ENCODE peak calls at places on chromosomes 4 and X, in nine cellular contexts. L is GM23338, K is progenitor cell of endocrine pancreas, W is A549, J is pancreas, H is fibroblast of mammary gland, F is nephron progenitor cell, U is brain microvascular endothelial cell, N is IMR-90. O is an unnamed sample.

GRCh38 chr4:6986067-6986780 is 56.9 kb upstream of the TADA2B start:
- DNase-seq in N (peak), W (peak), H (peak), U (peak), F (peak), K (no peak), J (peak), L (peak), O (peak)

GRCh38 chrX:42776195-42776594 is 1.8 kb downstream of the PPP1R2C start:
- DNase-seq in F (no peak), N (no peak), U (peak), H (peak), W (no peak), J (no peak), K (no peak), L (no peak), O (peak)

GRCh38 chrX:41688835-41689234 is at the start of gene GPR34:
- DNase-seq in L (no peak), H (no peak), N (no peak), K (no peak), J (no peak), U (no peak), F (no peak), W (no peak), O (no peak)

GRCh38 chrX:129791961-129792570 is 12.3 kb downstream of the SASH3 start:
- DNase-seq in U (no peak), J (no peak), N (no peak), W (no peak), F (no peak), L (no peak), H (peak), K (no peak), O (no peak)

GRCh38 chr4:44016582-44017421 is 431.8 kb downstream of the KCTD8 start:
- DNase-seq in H (peak), J (no peak), N (peak), L (no peak), F (no peak), W (peak), U (no peak), K (no peak), O (peak)

GRCh38 chrX:100980608-100981497 is 11.3 kb downstream of the ARL13A start:
- DNase-seq in K (no peak), F (no peak), W (peak), U (peak), H (peak), N (peak), L (no peak), J (no peak), O (peak)

GRCh38 chrX:30278365-30278764 is 30.8 kb downstream of the NR0B1 start:
- DNase-seq in U (peak), W (no peak), N (peak), J (no peak), H (peak), L (no peak), F (no peak), K (no peak), O (peak)

GRCh38 chr4:2714918-2715317 is 41.2 kb downstream of the TNIP2 start:
- DNase-seq in F (no peak), H (no peak), U (no peak), K (no peak), W (no peak), J (no peak), N (no peak), L (no peak), O (peak)

GRCh38 chr4:108030332-108030731 is 40.6 kb downstream of the HADH start:
- DNase-seq in L (peak), W (peak), H (peak), K (no peak), U (peak), F (peak), N (peak), J (no peak), O (peak)

GRCh38 chrX:136954930-136955329 is 74.4 kb upstream of the RBMX start:
- DNase-seq in L (peak), J (no peak), F (no peak), N (peak), K (no peak), U (no peak), W (peak), H (peak), O (peak)

GRCh38 chrX:2926664-2927275 is 2.4 kb downstream of the ARSD start:
- DNase-seq in L (no peak), K (no peak), J (no peak), H (no peak), F (no peak), N (no peak), W (no peak), U (no peak), O (no peak)

GRCh38 chr4:188663369-188663768 is 524.1 kb downstream of the TRIML1 start:
- DNase-seq in F (no peak), H (no peak), J (no peak), U (no peak), L (no peak), N (no peak), W (no peak), K (no peak), O (no peak)

GRCh38 chr4:170988446-170988845 is 824.8 kb upstream of the GALNTL6 start:
- DNase-seq in J (no peak), L (no peak), N (no peak), W (no peak), U (no peak), K (no peak), H (no peak), F (no peak), O (no peak)

DNA sequence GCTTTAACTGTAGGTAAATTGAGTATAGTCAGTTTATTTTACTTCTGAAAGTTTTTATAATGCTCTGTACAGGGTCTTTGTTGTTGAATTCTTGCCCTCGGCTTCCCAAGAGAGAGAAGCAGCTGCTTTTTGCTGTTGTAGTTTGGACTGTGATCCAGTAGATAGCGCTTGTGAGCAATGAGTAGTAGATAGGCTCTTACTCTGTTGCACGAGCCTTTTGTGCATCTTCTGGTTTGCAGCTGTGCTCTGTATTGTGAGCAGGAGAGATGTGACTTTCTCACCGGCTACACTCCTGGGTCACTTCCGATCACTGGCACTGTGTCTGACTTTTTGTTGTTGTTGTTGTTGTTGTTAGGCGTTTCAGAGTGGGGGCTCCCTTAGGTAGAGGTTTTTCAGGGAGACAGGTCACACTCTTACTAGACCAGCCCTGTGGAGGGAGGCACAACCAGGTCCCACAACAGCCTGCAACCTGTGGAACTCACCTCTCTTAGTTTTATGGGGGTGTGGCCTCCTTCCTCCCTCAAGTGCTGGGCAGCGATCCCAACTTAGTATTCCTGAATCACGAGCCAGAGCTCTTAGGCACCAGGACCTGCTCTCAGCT is 822.1 kb upstream of the GALNTL6 start:
- DNase-seq in H (peak), N (no peak), J (no peak), W (peak), L (peak), K (peak), F (peak), U (peak), O (no peak)
- TF ChIP-seq CTCF in H (peak), N (no peak), J (peak), W (no peak), L (peak), K (peak), F (peak), U (peak), O (peak)

DNA sequence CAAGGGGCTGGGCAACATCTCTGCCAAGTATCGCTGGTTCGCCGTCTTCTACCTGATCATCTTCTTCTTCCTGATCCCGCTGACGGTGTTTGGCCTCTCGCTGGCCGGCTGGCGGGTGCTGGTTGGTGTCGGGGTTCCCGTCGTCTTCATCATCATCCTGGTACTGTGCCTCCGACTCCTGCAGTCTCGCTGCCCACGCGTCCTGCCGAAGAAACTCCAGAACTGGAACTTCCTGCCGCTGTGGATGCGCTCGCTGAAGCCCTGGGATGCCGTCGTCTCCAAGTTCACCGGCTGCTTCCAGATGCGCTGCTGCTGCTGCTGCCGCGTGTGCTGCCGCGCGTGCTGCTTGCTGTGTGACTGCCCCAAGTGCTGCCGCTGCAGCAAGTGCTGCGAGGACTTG is 20.6 kb downstream of the SLC34A2 start:
- DNase-seq in U (no peak), L (no peak), H (no peak), J (no peak), K (no peak), F (no peak), W (no peak), N (no peak), O (no peak)
- TF ChIP-seq CTCF in U (no peak), L (no peak), H (no peak), J (no peak), K (no peak), F (no peak), W (no peak), N (no peak), O (no peak)

DNA sequence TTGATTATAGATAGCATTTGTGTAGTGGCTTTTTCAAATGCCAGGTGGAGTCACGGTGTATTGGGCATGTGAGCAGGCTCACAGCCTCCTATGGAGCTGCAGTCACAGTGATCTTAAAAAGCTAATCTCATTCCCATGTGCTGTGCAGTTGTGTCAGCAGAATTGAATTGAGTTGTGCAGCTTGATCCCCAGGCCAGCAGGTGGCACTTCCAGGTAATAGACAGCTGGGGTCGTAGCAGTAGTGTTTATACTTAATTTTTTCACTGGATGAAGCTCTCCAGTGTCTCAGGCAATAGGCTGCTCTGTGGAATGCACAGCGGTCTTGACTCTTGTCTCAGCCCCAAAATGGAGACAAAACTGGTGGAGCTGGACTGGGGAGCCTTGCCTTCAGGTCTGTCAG is 1028.1 kb downstream of the SH3BGRL start:
- DNase-seq in L (no peak), H (no peak), K (no peak), W (no peak), U (no peak), J (no peak), F (no peak), N (no peak), O (no peak)
- TF ChIP-seq CTCF in L (peak), H (no peak), K (peak), W (no peak), U (no peak), J (no peak), F (no peak), N (no peak), O (no peak)

GRCh38 chr4:21517460-21517859 is 431.1 kb downstream of the KCNIP4 start:
- DNase-seq in J (no peak), U (no peak), F (no peak), N (no peak), H (no peak), L (no peak), W (no peak), K (no peak), O (no peak)

GRCh38 chr4:21507439-21507838 is 441.1 kb downstream of the KCNIP4 start:
- DNase-seq in H (peak), F (no peak), N (no peak), U (peak), J (no peak), K (no peak), W (peak), L (peak), O (no peak)

GRCh38 chr4:21514022-21514421 is 434.6 kb downstream of the KCNIP4 start:
- DNase-seq in N (no peak), K (no peak), L (no peak), J (no peak), F (no peak), H (no peak), U (no peak), W (no peak), O (no peak)

DNA sequence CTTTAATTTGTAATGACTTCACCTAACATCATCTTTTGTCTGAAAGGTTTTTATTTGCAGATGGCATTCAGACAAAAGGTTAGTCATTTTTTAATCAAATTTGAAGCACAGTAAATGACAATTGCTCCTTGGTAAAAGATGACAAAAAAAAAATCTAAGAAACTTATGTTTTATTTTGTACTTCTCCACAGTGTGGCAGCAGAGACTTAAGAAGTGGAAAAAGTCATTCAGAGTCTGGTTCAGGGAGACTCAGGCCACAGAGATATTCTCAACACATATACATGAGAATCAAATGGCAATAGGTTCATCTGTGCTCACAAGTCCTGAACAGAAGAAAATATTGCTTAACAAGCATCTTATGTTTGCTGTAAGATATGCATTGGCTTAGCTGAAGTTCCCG is 436.2 kb downstream of the KCNIP4 start:
- DNase-seq in J (no peak), K (no peak), H (peak), W (peak), N (peak), L (peak), U (peak), F (peak), O (peak)
- TF ChIP-seq CTCF in J (no peak), K (peak), H (peak), W (peak), N (peak), L (peak), U (peak), F (peak), O (peak)

GRCh38 chr4:92104506-92104905 is 199.3 kb upstream of the GRID2 start:
- DNase-seq in W (no peak), L (no peak), U (no peak), H (no peak), F (no peak), K (no peak), J (no peak), N (no peak), O (no peak)
- TF ChIP-seq CTCF in W (no peak), L (no peak), U (no peak), H (no peak), F (no peak), K (no peak), J (no peak), N (no peak), O (no peak)

O was measured in AG10803.